ENCODE peak calls at places on chromosome 7, in ten cellular contexts. X is mucosa of descending colon, O is thyroid gland, B is MM.1S, Z is heart right ventricle, P is keratinocyte, Y is neural progenitor cell, C is fibroblast of lung, K is GM12878, J is stomach. L is an unnamed sample. For H3K36me3, the result is how much of the 10 kb centered on the place peaks cover.

GRCh38 chr7:668139-668871 is 58.2 kb upstream of the DNAAF5 start:
- DNase-seq in X (no peak), O (peak), B (no peak), Z (peak), P (no peak), Y (no peak), C (peak), K (no peak), J (no peak), L (no peak)

GRCh38 chr7:90313908-90314307 is 7.2 kb downstream of the FAM237B start:
- DNase-seq in X (no peak), O (no peak), B (no peak), Z (no peak), P (no peak), Y (no peak), C (no peak), K (no peak), J (no peak), L (no peak)

GRCh38 chr7:93717217-93717900 is 142.8 kb upstream of the CALCR start:
- DNase-seq in X (no peak), O (no peak), B (no peak), Z (no peak), P (peak), Y (no peak), C (peak), K (no peak), J (no peak), L (no peak)

GRCh38 chr7:108805808-108806397 is 236.2 kb downstream of the DNAJB9 start:
- DNase-seq in X (no peak), O (no peak), B (peak), Z (no peak), P (no peak), Y (peak), C (peak), K (no peak), J (no peak), L (no peak)

GRCh38 chr7:74027683-74028320 is at the start of gene ELN:
- DNase-seq in X (peak), O (peak), B (no peak), Z (peak), P (no peak), Y (peak), C (peak), K (no peak), J (peak), L (no peak)

GRCh38 chr7:149071641-149072437 is 18.7 kb downstream of the ZNF786 start:
- DNase-seq in X (no peak), O (peak), B (no peak), Z (no peak), P (no peak), Y (peak), C (peak), K (no peak), J (no peak), L (no peak)

GRCh38 chr7:101121996-101122932 is 4.6 kb upstream of the SERPINE1 start:
- DNase-seq in X (peak), O (peak), B (no peak), Z (peak), P (no peak), Y (peak), C (peak), K (no peak), J (peak), L (no peak)

GRCh38 chr7:38232475-38233366 is 40.7 kb downstream of the TARP start:
- DNase-seq in X (peak), O (peak), B (no peak), Z (no peak), P (no peak), Y (no peak), C (no peak), K (peak), J (peak), L (peak)

GRCh38 chr7:139568346-139568675 is 44.8 kb downstream of the CLEC2L start:
- DNase-seq in X (no peak), O (no peak), B (no peak), Z (no peak), P (no peak), Y (no peak), C (no peak), K (no peak), J (no peak), L (no peak)

GRCh38 chr7:107661081-107661864 is 645 bp downstream of the SLC26A4 start:
- DNase-seq in X (peak), O (peak), B (no peak), Z (peak), P (no peak), Y (peak), C (peak), K (no peak), J (peak), L (peak)

GRCh38 chr7:10596827-10597226 is 376.8 kb upstream of the PHF14 start:
- DNase-seq in X (no peak), O (no peak), B (no peak), Z (no peak), P (no peak), Y (no peak), C (no peak), K (no peak), J (no peak), L (no peak)

GRCh38 chr7:74525881-74526280 is 72.2 kb downstream of the GTF2IRD1 start:
- DNase-seq in X (peak), O (no peak), B (peak), Z (no peak), P (peak), Y (no peak), C (no peak), K (no peak), J (peak), L (no peak)

GRCh38 chr7:22624781-22625180 is 102.2 kb upstream of the IL6 start:
- DNase-seq in X (no peak), O (no peak), B (no peak), Z (no peak), P (no peak), Y (no peak), C (no peak), K (no peak), J (no peak), L (no peak)

GRCh38 chr7:143245123-143245522 is 18.1 kb upstream of the GSTK1 start:
- DNase-seq in X (peak), O (no peak), B (no peak), Z (no peak), P (no peak), Y (no peak), C (no peak), K (no peak), J (no peak), L (no peak)

GRCh38 chr7:157302314-157302711 is 34.5 kb upstream of the DNAJB6 start:
- DNase-seq in X (peak), O (peak), B (peak), Z (peak), P (no peak), Y (no peak), C (no peak), K (peak), J (peak), L (peak)

GRCh38 chr7:159109092-159110035 is 35.3 kb downstream of the VIPR2 start:
- DNase-seq in X (peak), O (peak), B (peak), Z (no peak), P (no peak), Y (no peak), C (peak), K (no peak), J (no peak), L (no peak)

GRCh38 chr7:27966219-27966780 is 214.3 kb downstream of the JAZF1 start:
- DNase-seq in X (no peak), O (no peak), B (no peak), Z (no peak), P (no peak), Y (no peak), C (no peak), K (no peak), J (no peak), L (no peak)

GRCh38 chr7:47622586-47622945 is 40.7 kb upstream of the TNS3 start:
- DNase-seq in X (no peak), O (no peak), B (no peak), Z (no peak), P (no peak), Y (no peak), C (no peak), K (no peak), J (no peak), L (no peak)

GRCh38 chr7:144771921-144772320 is 63.9 kb downstream of the TPK1 start:
- DNase-seq in X (no peak), O (no peak), B (no peak), Z (no peak), P (no peak), Y (no peak), C (no peak), K (no peak), J (no peak), L (no peak)

GRCh38 chr7:89780291-89780690 is 374.0 kb upstream of the STEAP1 start:
- DNase-seq in X (no peak), O (no peak), B (no peak), Z (no peak), P (no peak), Y (peak), C (no peak), K (no peak), J (no peak), L (no peak)

GRCh38 chr7:131538071-131538790 is 18.2 kb downstream of the PODXL start:
- DNase-seq in X (no peak), O (no peak), B (no peak), Z (no peak), P (peak), Y (no peak), C (no peak), K (no peak), J (no peak), L (no peak)

GRCh38 chr7:96311967-96312366 is 9.9 kb downstream of the SLC25A13 start:
- DNase-seq in X (no peak), O (peak), B (no peak), Z (no peak), P (no peak), Y (no peak), C (peak), K (no peak), J (peak), L (no peak)

GRCh38 chr7:50450691-50451051 is 521 bp upstream of the FIGNL1 start:
- DNase-seq in X (peak), O (peak), B (no peak), Z (no peak), P (no peak), Y (no peak), C (no peak), K (no peak), J (no peak), L (no peak)

GRCh38 chr7:44671069-44671468 is 64.6 kb downstream of the OGDH start:
- DNase-seq in X (no peak), O (no peak), B (no peak), Z (no peak), P (no peak), Y (no peak), C (no peak), K (no peak), J (no peak), L (no peak)

GRCh38 chr7:30330134-30331111 is 46.0 kb downstream of the ZNRF2 start:
- DNase-seq in X (peak), O (no peak), B (peak), Z (no peak), P (no peak), Y (no peak), C (peak), K (peak), J (no peak), L (peak)

GRCh38 chr7:142308326-142308725 is 50.5 kb upstream of the PRSS58 start:
- DNase-seq in X (no peak), O (no peak), B (no peak), Z (no peak), P (no peak), Y (no peak), C (no peak), K (no peak), J (no peak), L (no peak)

GRCh38 chr7:48246073-48246472 is 74.8 kb downstream of the ABCA13 start:
- DNase-seq in X (no peak), O (peak), B (no peak), Z (no peak), P (no peak), Y (no peak), C (no peak), K (peak), J (no peak), L (no peak)

GRCh38 chr7:83271212-83272099 is 108.8 kb upstream of the PCLO start:
- DNase-seq in X (peak), O (no peak), B (peak), Z (no peak), P (no peak), Y (peak), C (peak), K (no peak), J (no peak), L (no peak)

GRCh38 chr7:84111842-84112241 is 82.7 kb downstream of the SEMA3A start:
- DNase-seq in X (no peak), O (no peak), B (no peak), Z (no peak), P (no peak), Y (no peak), C (no peak), K (no peak), J (no peak), L (no peak)

GRCh38 chr7:124857672-124858235 is 71.9 kb downstream of the POT1 start:
- DNase-seq in X (no peak), O (no peak), B (no peak), Z (no peak), P (no peak), Y (no peak), C (no peak), K (no peak), J (no peak), L (no peak)

GRCh38 chr7:14381306-14381705 is 391.8 kb upstream of the ETV1 start:
- DNase-seq in X (no peak), O (no peak), B (no peak), Z (no peak), P (no peak), Y (no peak), C (no peak), K (no peak), J (no peak), L (no peak)

GRCh38 chr7:134854816-134855215 is 75.4 kb downstream of the CALD1 start:
- DNase-seq in X (no peak), O (no peak), B (no peak), Z (no peak), P (no peak), Y (no peak), C (no peak), K (no peak), J (no peak), L (no peak)

GRCh38 chr7:134856692-134857091 is 77.3 kb downstream of the CALD1 start:
- DNase-seq in X (no peak), O (no peak), B (no peak), Z (no peak), P (no peak), Y (no peak), C (peak), K (no peak), J (no peak), L (no peak)

GRCh38 chr7:134855467-134855866 is 76.0 kb downstream of the CALD1 start:
- DNase-seq in X (no peak), O (no peak), B (no peak), Z (no peak), P (no peak), Y (no peak), C (peak), K (no peak), J (no peak), L (no peak)

GRCh38 chr7:134857958-134858357 is 78.5 kb downstream of the CALD1 start:
- DNase-seq in X (no peak), O (no peak), B (no peak), Z (no peak), P (no peak), Y (no peak), C (no peak), K (no peak), J (no peak), L (no peak)

GRCh38 chr7:134856141-134856540 is 76.7 kb downstream of the CALD1 start:
- DNase-seq in X (no peak), O (no peak), B (no peak), Z (no peak), P (no peak), Y (no peak), C (no peak), K (no peak), J (no peak), L (no peak)
- H3K4me3 ChIP-seq in X (no peak), O (no peak), B (no peak), Z (no peak), P (no peak), Y (no peak), C (no peak), K (no peak), J (no peak), L (no peak)

DNA sequence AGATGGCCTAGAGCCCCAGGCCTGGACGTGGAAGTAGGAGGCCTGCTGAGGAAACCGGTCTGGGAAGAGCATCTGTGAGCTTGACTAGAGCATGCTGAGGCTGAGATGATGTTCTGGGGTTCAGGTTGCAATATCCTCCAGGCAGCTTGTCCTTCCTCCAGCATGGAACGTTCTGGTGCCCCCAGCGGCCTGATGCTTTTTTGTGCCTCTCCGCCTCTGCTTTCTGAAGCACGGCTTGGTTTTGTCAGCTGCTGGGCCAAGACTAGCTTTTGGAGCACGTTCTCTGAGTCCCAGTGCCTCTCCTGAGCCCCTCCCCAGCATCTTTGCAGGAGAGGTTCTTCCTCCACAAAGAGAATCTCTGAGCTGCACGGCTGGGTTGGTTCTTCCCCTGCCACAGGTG is 682.0 kb upstream of the FOXK1 start:
- DNase-seq in X (no peak), O (no peak), B (no peak), Z (no peak), P (no peak), Y (no peak), C (no peak), K (no peak), J (no peak), L (no peak)
- TF ChIP-seq CTCF in X (no peak), O (no peak), B (no peak), Z (no peak), P (no peak), Y (no peak), C (no peak), K (no peak), J (no peak), L (no peak)

GRCh38 chr7:6647080-6647479 is 10.0 kb downstream of the ZNF316 start:
- DNase-seq in X (no peak), O (no peak), B (no peak), Z (no peak), P (no peak), Y (no peak), C (no peak), K (no peak), J (no peak), L (no peak)
- H3K36me3 ChIP-seq in X (under half), O (under half), B (under half), Z (under half), P (under half), Y (under half), C (under half), K (under half), J (half or more), L (half or more)

GRCh38 chr7:151409555-151410404 is at the start of gene WDR86:
- DNase-seq in X (no peak), O (peak), B (no peak), Z (no peak), P (no peak), Y (peak), C (no peak), K (no peak), J (no peak), L (no peak)
- H3K4me3 ChIP-seq in X (no peak), O (peak), B (no peak), Z (peak), P (no peak), Y (peak), C (peak), K (no peak), J (peak), L (no peak)

GRCh38 chr7:114086906-114087651 is 168.3 kb upstream of the PPP1R3A start:
- DNase-seq in X (peak), O (peak), B (peak), Z (no peak), P (no peak), Y (peak), C (peak), K (no peak), J (no peak), L (no peak)

GRCh38 chr7:114085313-114085591 is 166.4 kb upstream of the PPP1R3A start:
- DNase-seq in X (no peak), O (no peak), B (no peak), Z (no peak), P (no peak), Y (no peak), C (no peak), K (no peak), J (no peak), L (no peak)

GRCh38 chr7:114085592-114086490 is 167.0 kb upstream of the PPP1R3A start:
- DNase-seq in X (peak), O (peak), B (peak), Z (peak), P (no peak), Y (peak), C (peak), K (no peak), J (peak), L (peak)

GRCh38 chr7:114087674-114088539 is 169.1 kb upstream of the PPP1R3A start:
- DNase-seq in X (peak), O (peak), B (peak), Z (no peak), P (no peak), Y (peak), C (no peak), K (no peak), J (no peak), L (no peak)

DNA sequence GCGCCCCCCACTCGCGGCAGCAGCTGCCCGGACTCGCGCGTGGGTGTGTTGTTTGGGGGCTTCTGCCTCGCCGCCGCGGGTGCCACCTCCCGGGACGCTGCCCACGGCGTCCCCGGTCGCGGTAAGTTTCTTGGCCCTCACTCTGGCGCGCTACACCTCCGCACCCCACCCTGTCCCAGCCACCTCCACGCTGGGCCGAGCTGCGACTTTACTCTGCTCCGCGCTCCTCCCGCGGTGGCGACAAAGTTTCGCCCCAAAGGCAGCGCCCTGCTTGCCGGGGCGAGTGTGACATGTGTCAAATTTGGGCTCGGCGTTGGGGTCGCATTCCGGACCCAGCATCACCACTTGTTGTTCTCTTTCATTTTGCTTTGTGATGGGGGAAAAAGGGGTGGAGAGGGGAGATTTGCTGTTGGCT is 167.7 kb upstream of the PPP1R3A start:
- DNase-seq in X (peak), O (peak), B (peak), Z (no peak), P (no peak), Y (peak), C (no peak), K (no peak), J (peak), L (peak)
- TF ChIP-seq CTCF in X (no peak), O (no peak), B (no peak), Z (no peak), P (no peak), Y (no peak), C (no peak), K (no peak), J (no peak), L (no peak)

DNA sequence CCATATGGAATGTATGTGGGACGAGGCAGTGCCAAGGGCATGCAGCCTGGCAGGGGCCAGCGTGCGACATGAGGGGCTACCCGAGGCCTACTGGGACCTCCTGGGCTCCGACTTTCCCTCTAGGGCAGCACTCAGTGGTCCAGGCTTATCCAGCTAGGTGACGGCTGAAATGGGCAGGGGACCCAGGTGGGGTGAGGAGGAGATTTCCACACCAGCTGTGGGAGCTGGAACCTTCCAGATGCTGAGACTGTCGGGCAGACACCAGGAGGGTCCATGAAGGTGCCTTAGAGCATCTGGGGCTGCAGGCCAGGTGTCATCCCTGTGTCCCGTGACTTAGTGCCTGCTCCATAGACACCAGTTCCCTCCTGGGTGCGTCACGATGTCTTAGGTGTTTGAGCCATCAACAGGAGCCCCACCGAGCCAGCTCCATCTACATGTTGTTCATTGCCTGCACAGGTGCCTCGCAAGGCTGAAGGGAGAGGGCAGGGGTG is 13.4 kb downstream of the ZNF316 start:
- DNase-seq in X (no peak), O (no peak), B (no peak), Z (no peak), P (no peak), Y (no peak), C (no peak), K (no peak), J (no peak), L (no peak)
- H3K36me3 ChIP-seq in X (under half), O (under half), B (under half), Z (under half), P (under half), Y (under half), C (under half), K (under half), J (half or more), L (under half)

L was measured in GM06990.